ENCODE peak calls at places on chromosomes 2 and 18, in four cellular contexts. B is HL-60, C is suprapubic skin, H is AG10803. Z is an unnamed sample.

GRCh38 chr2:54579682-54580349 is 123.7 kb downstream of the SPTBN1 start:
- DNase-seq in B (peak; percentile 40), C (no peak), H (no peak), Z (no peak)

GRCh38 chr18:76672627-76673026 is 149.7 kb upstream of the ZNF236 start:
- DNase-seq in B (no peak), C (no peak), H (peak; percentile 36), Z (peak; percentile 69)

GRCh38 chr2:229731916-229732315 is 17.6 kb upstream of the DNER start:
- DNase-seq in B (no peak), C (no peak), H (peak; percentile 60), Z (peak; percentile 80)

GRCh38 chr2:16321256-16321655 is 344.4 kb downstream of the CYRIA start:
- DNase-seq in B (no peak), C (no peak), H (no peak), Z (no peak)

GRCh38 chr2:45681675-45682074 is 30.2 kb downstream of the PRKCE start:
- DNase-seq in B (no peak), C (no peak), H (peak; percentile 88), Z (peak; percentile 74)

GRCh38 chr2:139876321-139876720 is 1096.1 kb upstream of the NXPH2 start:
- DNase-seq in B (no peak), C (no peak), H (no peak), Z (no peak)

GRCh38 chr2:222427606-222428320 is 3.4 kb downstream of the SGPP2 start:
- DNase-seq in B (no peak), C (no peak), H (no peak), Z (no peak)

GRCh38 chr2:153404792-153405191 is 73.8 kb downstream of the RPRM start:
- DNase-seq in B (no peak), C (no peak), H (no peak), Z (no peak)

GRCh38 chr18:2547477-2548087 is 23.7 kb downstream of the METTL4 start:
- DNase-seq in B (peak; percentile 32), C (no peak), H (peak; percentile 61), Z (peak; percentile 71)

GRCh38 chr2:120750488-120751210 is 15.0 kb downstream of the GLI2 start:
- DNase-seq in B (no peak), C (peak; percentile 72), H (peak; percentile 63), Z (no peak)

GRCh38 chr2:180892081-180892480 is 88.3 kb upstream of the UBE2E3 start:
- DNase-seq in B (no peak), C (no peak), H (no peak), Z (no peak)

GRCh38 chr2:190859347-190860297 is 21.0 kb upstream of the GLS start:
- DNase-seq in B (no peak), C (no peak), H (peak; percentile 89), Z (peak; percentile 51)

DNA sequence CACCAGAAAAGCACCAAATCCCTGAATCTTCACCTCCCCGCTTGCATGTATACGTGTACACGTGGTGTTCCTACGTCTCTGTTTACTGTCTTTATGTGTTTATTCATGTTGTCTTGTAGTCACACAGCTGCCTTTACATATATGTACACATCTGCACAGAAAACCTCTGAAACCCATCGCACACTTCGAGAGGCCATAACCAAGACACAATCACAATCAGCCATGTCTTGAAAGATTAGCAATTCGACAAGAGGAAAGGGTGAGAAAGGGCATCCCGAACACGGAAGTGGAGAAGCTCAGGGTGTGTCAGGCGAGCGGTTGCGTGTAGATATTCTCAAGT is 98.1 kb downstream of the PLB1 start:
- DNase-seq in B (no peak), C (no peak), H (no peak), Z (no peak)
- H3K4me3 ChIP-seq in B (no peak overlapping the region), C (peak overlapping the region; percentile 16), H (no peak overlapping the region), Z (no peak overlapping the region)

DNA sequence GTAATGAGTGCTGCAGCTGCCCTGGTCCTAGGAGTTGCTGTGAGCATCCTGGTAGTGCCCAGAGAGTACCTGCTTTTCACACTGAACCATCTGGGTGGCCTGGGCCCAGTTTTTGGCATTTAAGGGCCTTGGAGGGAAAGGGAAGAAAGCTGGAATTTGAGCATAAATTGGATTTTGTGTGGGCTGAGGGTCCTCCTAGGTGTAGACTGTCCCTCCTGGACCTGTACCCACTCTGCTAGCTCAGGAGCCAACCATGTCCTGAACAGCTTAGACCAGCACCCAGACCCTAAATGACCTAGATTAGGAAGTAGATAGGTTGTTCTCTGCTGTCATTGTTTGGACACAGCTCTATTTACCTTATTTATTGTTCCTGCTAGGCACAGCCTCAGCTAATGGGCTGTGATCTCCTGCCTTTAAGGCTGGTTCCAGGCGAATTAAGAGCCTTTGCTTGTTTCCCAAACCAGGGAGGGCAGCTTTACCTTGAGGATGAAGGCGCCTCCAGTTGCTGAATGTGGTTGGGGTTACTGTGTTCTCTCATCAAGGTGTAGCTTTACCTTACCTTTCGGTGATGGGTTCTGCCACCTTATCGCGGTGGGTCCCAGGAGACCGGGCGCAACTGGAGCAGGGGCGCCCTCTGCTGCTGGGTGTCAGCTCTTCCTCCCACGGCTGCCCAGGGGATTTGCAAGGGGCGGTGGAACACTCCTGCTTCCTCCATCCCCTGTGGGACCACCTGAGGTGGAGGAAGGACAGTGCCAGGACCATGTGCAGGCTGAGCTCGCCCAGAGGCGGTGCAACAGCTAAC is 34.4 kb downstream of the ITGA6 start:
- DNase-seq in B (peak; percentile 71), C (no peak), H (peak; percentile 25), Z (peak; percentile 36)
- H3K4me3 ChIP-seq in B (no peak overlapping the region), C (no peak overlapping the region), H (no peak overlapping the region), Z (no peak overlapping the region)

GRCh38 chr2:189579585-189579984 is 1.0 kb downstream of the SLC40A1 start:
- DNase-seq in B (peak; percentile 63), C (no peak), H (peak; percentile 30), Z (peak; percentile 67)

GRCh38 chr2:189580267-189580661 is 322 bp downstream of the SLC40A1 start:
- DNase-seq in B (peak; percentile 35), C (no peak), H (no peak), Z (no peak)

GRCh38 chr2:189576361-189576760 is 4.2 kb downstream of the SLC40A1 start:
- DNase-seq in B (peak; percentile 75), C (no peak), H (no peak), Z (no peak)

GRCh38 chr2:189577108-189577507 is 3.5 kb downstream of the SLC40A1 start:
- DNase-seq in B (no peak), C (no peak), H (no peak), Z (no peak)

DNA sequence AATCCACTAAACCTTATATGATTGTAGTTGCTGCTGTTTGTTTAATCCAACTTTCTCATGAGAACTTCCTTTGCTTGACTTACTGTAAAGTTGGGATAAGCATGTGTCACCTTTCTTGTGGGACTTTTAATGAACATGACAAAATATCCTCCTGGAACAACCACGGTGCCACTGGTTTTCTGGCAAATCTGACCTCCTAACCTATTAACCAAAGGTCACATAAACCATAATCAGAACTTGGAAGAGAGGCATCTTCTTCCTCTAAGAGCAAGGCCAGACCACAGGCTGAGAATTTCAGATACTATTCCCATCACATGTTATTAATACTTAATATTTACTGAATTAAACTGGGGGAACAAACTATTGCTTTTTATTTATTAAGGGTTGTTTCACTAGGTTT is 2.3 kb downstream of the SLC40A1 start:
- DNase-seq in B (no peak), C (no peak), H (no peak), Z (no peak)
- H3K4me3 ChIP-seq in B (no peak overlapping the region), C (peak overlapping the region; percentile 77), H (no peak overlapping the region), Z (peak overlapping the region; percentile 65)

GRCh38 chr2:429575-430254 is 141.8 kb upstream of the ALKAL2 start:
- DNase-seq in B (no peak), C (peak; percentile 56), H (no peak), Z (no peak)
- H3K4me3 ChIP-seq in B (no peak overlapping the region), C (no peak overlapping the region), H (no peak overlapping the region), Z (no peak overlapping the region)

DNA sequence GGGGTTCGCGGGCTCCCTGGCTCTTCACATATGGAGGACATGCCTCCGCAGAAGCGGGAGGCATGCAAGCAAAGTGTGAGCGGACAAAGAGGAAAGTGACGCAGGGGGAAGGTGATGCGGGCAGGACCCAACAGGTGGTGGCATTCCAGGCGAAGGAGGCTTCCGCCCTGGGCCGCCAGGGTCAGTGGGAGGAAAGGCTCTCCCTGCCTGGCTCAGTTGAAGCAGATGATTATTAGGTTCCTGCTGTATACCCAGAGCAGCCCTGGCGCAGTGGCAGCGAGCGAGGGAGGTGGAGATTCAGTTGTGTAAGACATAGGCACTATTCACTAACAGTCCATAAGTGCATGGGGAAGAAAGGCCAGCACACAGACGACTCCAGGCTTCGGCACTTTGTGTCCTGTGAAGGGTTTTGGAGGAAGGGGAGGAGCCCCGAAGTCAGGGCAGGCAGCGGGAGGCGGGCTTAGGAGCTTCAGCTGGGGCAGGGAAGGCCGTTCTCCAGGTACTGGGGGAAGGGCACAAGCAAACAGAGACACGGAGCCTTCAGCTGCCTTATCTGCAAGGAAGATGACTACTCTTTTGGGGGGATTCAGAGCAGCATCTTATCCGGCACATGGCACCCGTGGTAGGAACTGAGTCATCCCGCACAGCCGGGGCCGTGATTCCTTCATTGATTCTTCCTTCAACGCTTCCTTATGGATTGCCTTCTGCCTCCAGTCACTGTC is 89.8 kb downstream of the TGOLN2 start:
- DNase-seq in B (no peak), C (no peak), H (no peak), Z (no peak)
- H3K4me3 ChIP-seq in B (no peak overlapping the region), C (no peak overlapping the region), H (no peak overlapping the region), Z (no peak overlapping the region)

GRCh38 chr2:160306985-160307384 is 106.9 kb upstream of the ITGB6 start:
- DNase-seq in B (no peak), C (no peak), H (peak; percentile 98), Z (peak; percentile 92)
- H3K4me3 ChIP-seq in B (no peak overlapping the region), C (no peak overlapping the region), H (peak overlapping the region; percentile 4), Z (no peak overlapping the region)